ENCODE peak calls at places on chromosomes 7 and 10, in six cellular contexts. One of them, this sample, is unnamed.

GRCh38 chr10:58578366-58578765 is 65.7 kb downstream of the BICC1 start:
- DNase-seq in adrenal gland: no peak
- DNase-seq in fibroblast of the aortic adventitia: peak
- DNase-seq in ovary: no peak
- DNase-seq in WERI-Rb-1: no peak
- DNase-seq in fibroblast of villous mesenchyme: no peak
- DNase-seq in this sample: no peak

GRCh38 chr7:953547-954327 is 743 bp downstream of the ADAP1 start:
- DNase-seq in adrenal gland: no peak
- DNase-seq in fibroblast of the aortic adventitia: peak
- DNase-seq in ovary: no peak
- DNase-seq in WERI-Rb-1: peak
- DNase-seq in fibroblast of villous mesenchyme: no peak
- DNase-seq in this sample: no peak

GRCh38 chr7:137946015-137946414 is 55.9 kb downstream of the CREB3L2 start:
- DNase-seq in adrenal gland: no peak
- DNase-seq in fibroblast of the aortic adventitia: no peak
- DNase-seq in ovary: no peak
- DNase-seq in WERI-Rb-1: peak
- DNase-seq in fibroblast of villous mesenchyme: no peak
- DNase-seq in this sample: no peak

GRCh38 chr7:2182461-2182860 is 50.3 kb downstream of the MAD1L1 start:
- DNase-seq in adrenal gland: no peak
- DNase-seq in fibroblast of the aortic adventitia: no peak
- DNase-seq in ovary: no peak
- DNase-seq in WERI-Rb-1: no peak
- DNase-seq in fibroblast of villous mesenchyme: no peak
- DNase-seq in this sample: no peak

GRCh38 chr7:134452991-134453473 is 5.9 kb downstream of the AKR1B1 start:
- DNase-seq in adrenal gland: no peak
- DNase-seq in fibroblast of the aortic adventitia: no peak
- DNase-seq in ovary: no peak
- DNase-seq in WERI-Rb-1: no peak
- DNase-seq in fibroblast of villous mesenchyme: no peak
- DNase-seq in this sample: no peak

GRCh38 chr7:34145603-34146002 is 240.3 kb downstream of the BMPER start:
- DNase-seq in adrenal gland: no peak
- DNase-seq in fibroblast of the aortic adventitia: no peak
- DNase-seq in ovary: no peak
- DNase-seq in WERI-Rb-1: no peak
- DNase-seq in fibroblast of villous mesenchyme: no peak
- DNase-seq in this sample: no peak

GRCh38 chr10:125117941-125118630 is 42.3 kb downstream of the CTBP2 start:
- DNase-seq in adrenal gland: peak
- DNase-seq in fibroblast of the aortic adventitia: peak
- DNase-seq in ovary: peak
- DNase-seq in WERI-Rb-1: no peak
- DNase-seq in fibroblast of villous mesenchyme: peak
- DNase-seq in this sample: peak

GRCh38 chr7:51121036-51121780 is 195.4 kb downstream of the COBL start:
- DNase-seq in adrenal gland: no peak
- DNase-seq in fibroblast of the aortic adventitia: no peak
- DNase-seq in ovary: no peak
- DNase-seq in WERI-Rb-1: no peak
- DNase-seq in fibroblast of villous mesenchyme: no peak
- DNase-seq in this sample: no peak

DNA sequence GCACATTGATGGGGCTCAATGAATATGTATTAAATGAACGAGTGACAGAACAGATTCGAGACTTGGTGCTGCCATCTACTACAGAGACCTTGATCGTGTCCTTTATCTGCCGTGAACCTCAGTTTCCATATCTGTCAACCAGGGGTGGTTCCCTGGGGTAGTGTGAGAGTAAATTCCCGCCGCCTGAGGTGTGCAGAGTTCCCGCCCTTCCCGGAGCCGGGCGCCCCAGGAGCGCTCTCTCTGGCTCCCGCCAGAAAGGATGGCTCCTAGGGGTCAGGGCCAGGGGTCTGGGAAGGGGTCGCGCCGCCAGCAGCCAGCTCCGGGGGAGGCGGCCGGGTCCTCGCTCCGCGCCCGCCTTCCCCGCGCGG is 333 bp upstream of the PLCE1 start:
- DNase-seq in adrenal gland: no peak
- DNase-seq in fibroblast of the aortic adventitia: no peak
- DNase-seq in ovary: no peak
- DNase-seq in WERI-Rb-1: peak
- DNase-seq in fibroblast of villous mesenchyme: no peak
- DNase-seq in this sample: no peak
- H3K4me3 ChIP-seq in adrenal gland: no peak
- H3K4me3 ChIP-seq in fibroblast of the aortic adventitia: peak
- H3K4me3 ChIP-seq in ovary: peak
- H3K4me3 ChIP-seq in WERI-Rb-1: peak
- H3K4me3 ChIP-seq in fibroblast of villous mesenchyme: peak
- H3K4me3 ChIP-seq in this sample: no peak

GRCh38 chr7:150322833-150323681 is at the start of the genes ACTR3C and LRRC61:
- DNase-seq in adrenal gland: peak
- DNase-seq in fibroblast of the aortic adventitia: no peak
- DNase-seq in ovary: peak
- DNase-seq in WERI-Rb-1: peak
- DNase-seq in fibroblast of villous mesenchyme: no peak
- DNase-seq in this sample: peak
- TF ChIP-seq CTCF in adrenal gland: no peak
- TF ChIP-seq CTCF in fibroblast of the aortic adventitia: no peak
- TF ChIP-seq CTCF in ovary: no peak
- TF ChIP-seq CTCF in WERI-Rb-1: peak
- TF ChIP-seq CTCF in fibroblast of villous mesenchyme: no peak
- TF ChIP-seq CTCF in this sample: peak

DNA sequence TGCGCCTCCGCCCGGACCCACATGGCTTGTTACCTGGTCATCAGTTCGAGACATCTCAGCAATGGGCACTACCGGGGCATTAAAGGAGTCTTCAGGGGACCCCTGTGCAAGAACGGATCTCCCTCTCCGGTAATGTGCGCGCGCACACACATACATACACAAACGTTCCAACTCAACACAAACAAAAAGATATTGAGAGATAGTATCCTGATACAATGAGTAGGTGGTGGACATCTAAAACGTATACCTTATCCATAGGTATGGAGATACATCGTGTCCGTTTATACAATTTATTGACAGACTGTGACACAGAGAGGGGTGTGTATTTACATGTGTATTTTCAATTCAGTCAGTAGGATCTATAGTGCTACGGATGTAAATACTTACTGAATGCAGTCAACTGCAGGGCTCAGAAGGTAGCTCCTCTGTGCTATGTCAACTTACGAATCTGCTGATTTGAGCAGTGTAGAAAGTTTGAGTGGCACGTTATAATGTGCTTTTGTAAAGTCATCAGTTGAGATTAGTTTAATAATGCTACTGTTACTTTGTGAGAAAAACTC is 536 bp downstream of the ZNF804B start:
- DNase-seq in adrenal gland: no peak
- DNase-seq in fibroblast of the aortic adventitia: no peak
- DNase-seq in ovary: no peak
- DNase-seq in WERI-Rb-1: no peak
- DNase-seq in fibroblast of villous mesenchyme: no peak
- DNase-seq in this sample: no peak
- H3K4me3 ChIP-seq in adrenal gland: no peak
- H3K4me3 ChIP-seq in fibroblast of the aortic adventitia: no peak
- H3K4me3 ChIP-seq in ovary: no peak
- H3K4me3 ChIP-seq in WERI-Rb-1: peak
- H3K4me3 ChIP-seq in fibroblast of villous mesenchyme: no peak
- H3K4me3 ChIP-seq in this sample: peak

GRCh38 chr10:75652136-75652535 is 220.7 kb downstream of the LRMDA start:
- DNase-seq in adrenal gland: no peak
- DNase-seq in fibroblast of the aortic adventitia: peak
- DNase-seq in ovary: no peak
- DNase-seq in WERI-Rb-1: peak
- DNase-seq in fibroblast of villous mesenchyme: no peak
- DNase-seq in this sample: no peak

GRCh38 chr10:75650648-75651047 is 219.2 kb downstream of the LRMDA start:
- DNase-seq in adrenal gland: no peak
- DNase-seq in fibroblast of the aortic adventitia: no peak
- DNase-seq in ovary: no peak
- DNase-seq in WERI-Rb-1: no peak
- DNase-seq in fibroblast of villous mesenchyme: no peak
- DNase-seq in this sample: no peak

GRCh38 chr10:75648854-75649253 is 217.4 kb downstream of the LRMDA start:
- DNase-seq in adrenal gland: no peak
- DNase-seq in fibroblast of the aortic adventitia: no peak
- DNase-seq in ovary: no peak
- DNase-seq in WERI-Rb-1: no peak
- DNase-seq in fibroblast of villous mesenchyme: no peak
- DNase-seq in this sample: no peak

GRCh38 chr10:75653761-75654160 is 222.3 kb downstream of the LRMDA start:
- DNase-seq in adrenal gland: no peak
- DNase-seq in fibroblast of the aortic adventitia: no peak
- DNase-seq in ovary: no peak
- DNase-seq in WERI-Rb-1: no peak
- DNase-seq in fibroblast of villous mesenchyme: no peak
- DNase-seq in this sample: no peak

GRCh38 chr10:75651452-75651851 is 220.0 kb downstream of the LRMDA start:
- DNase-seq in adrenal gland: no peak
- DNase-seq in fibroblast of the aortic adventitia: peak
- DNase-seq in ovary: no peak
- DNase-seq in WERI-Rb-1: peak
- DNase-seq in fibroblast of villous mesenchyme: peak
- DNase-seq in this sample: no peak
- TF ChIP-seq CTCF in adrenal gland: no peak
- TF ChIP-seq CTCF in fibroblast of the aortic adventitia: peak
- TF ChIP-seq CTCF in ovary: no peak
- TF ChIP-seq CTCF in WERI-Rb-1: peak
- TF ChIP-seq CTCF in fibroblast of villous mesenchyme: peak
- TF ChIP-seq CTCF in this sample: peak

GRCh38 chr10:97891497-97892167 is 42.0 kb downstream of the GOLGA7B start:
- DNase-seq in adrenal gland: no peak
- DNase-seq in fibroblast of the aortic adventitia: no peak
- DNase-seq in ovary: no peak
- DNase-seq in WERI-Rb-1: no peak
- DNase-seq in fibroblast of villous mesenchyme: no peak
- DNase-seq in this sample: no peak
- H3K4me3 ChIP-seq in adrenal gland: no peak
- H3K4me3 ChIP-seq in fibroblast of the aortic adventitia: no peak
- H3K4me3 ChIP-seq in ovary: no peak
- H3K4me3 ChIP-seq in WERI-Rb-1: no peak
- H3K4me3 ChIP-seq in fibroblast of villous mesenchyme: no peak
- H3K4me3 ChIP-seq in this sample: no peak